ENCODE peak calls at places on chromosomes 1 and 21, in seven cellular contexts. Q, J, N, B, D, M and E are unnamed samples.

GRCh38 chr21:42702720-42703119 is 49.3 kb downstream of the PDE9A start:
- DNase-seq in M (no peak), J (no peak), Q (no peak), D (peak), N (no peak), B (no peak), E (no peak)

GRCh38 chr1:156145622-156146005 is 7.8 kb upstream of the SEMA4A start:
- DNase-seq in Q (no peak), M (no peak), N (no peak), B (no peak), D (no peak), J (no peak), E (no peak)

GRCh38 chr1:200034821-200035396 is 7.4 kb downstream of the NR5A2 start:
- DNase-seq in B (peak), M (no peak), J (no peak), N (no peak), Q (no peak), D (no peak), E (no peak)

GRCh38 chr1:182175340-182176068 is 114.0 kb upstream of the ZNF648 start:
- DNase-seq in N (no peak), B (peak), J (peak), D (no peak), M (no peak), Q (no peak), E (no peak)

GRCh38 chr1:235650341-235651169 is 971 bp upstream of the GNG4 start:
- DNase-seq in D (no peak), M (peak), J (peak), B (no peak), Q (no peak), N (no peak), E (no peak)

GRCh38 chr1:201861448-201861847 is 27.2 kb upstream of the SHISA4 start:
- DNase-seq in B (no peak), N (no peak), M (no peak), D (no peak), Q (no peak), J (no peak), E (no peak)

GRCh38 chr1:116667577-116668105 is at the start of gene IGSF3:
- DNase-seq in Q (peak), N (peak), B (peak), J (peak), M (peak), D (peak), E (no peak)

GRCh38 chr1:22376001-22376400 is 75.7 kb upstream of the ZBTB40 start:
- DNase-seq in B (no peak), M (no peak), D (no peak), J (no peak), N (no peak), Q (no peak), E (peak)

GRCh38 chr21:20396798-20397197 is 601.4 kb upstream of the NCAM2 start:
- DNase-seq in B (no peak), N (no peak), M (no peak), J (no peak), Q (no peak), D (no peak), E (no peak)

GRCh38 chr1:199747984-199748383 is 279.5 kb upstream of the NR5A2 start:
- DNase-seq in B (no peak), M (no peak), Q (no peak), D (no peak), N (no peak), J (no peak), E (no peak)

GRCh38 chr1:9518454-9518998 is 20.7 kb upstream of the SLC25A33 start:
- DNase-seq in M (no peak), B (no peak), J (no peak), Q (no peak), N (no peak), D (no peak), E (no peak)